ENCODE peak calls at places on chromosomes 6 and 20, in ten cellular contexts. Y is breast epithelium; G is right cardiac atrium; R is CD8-positive, alpha-beta memory T cell; T is kidney epithelial cell; Q is tibial artery; X is SK-N-SH; C is GM23248; D is body of pancreas; U is NB4. V is an unnamed sample.

GRCh38 chr6:110949679-110950285 is 8.7 kb upstream of the GTF3C6 start:
- DNase-seq in Y (no peak), G (no peak), R (peak), T (no peak), Q (no peak), X (peak), C (peak), D (no peak), U (peak), V (no peak)

GRCh38 chr20:44072381-44072780 is 114.6 kb downstream of the JPH2 start:
- DNase-seq in Y (no peak), G (no peak), R (no peak), T (no peak), Q (no peak), X (no peak), C (no peak), D (no peak), U (no peak), V (no peak)

GRCh38 chr6:142680308-142680707 is 264.7 kb downstream of the HIVEP2 start:
- DNase-seq in Y (peak), G (peak), R (peak), T (no peak), Q (peak), X (no peak), C (peak), D (no peak), U (no peak), V (no peak)

GRCh38 chr6:91276315-91276714 is 689.4 kb upstream of the MAP3K7 start:
- DNase-seq in Y (no peak), G (no peak), R (no peak), T (no peak), Q (no peak), X (peak), C (no peak), D (no peak), U (peak), V (no peak)

GRCh38 chr6:140040391-140040790 is 665.9 kb upstream of the CITED2 start:
- DNase-seq in Y (no peak), G (no peak), R (no peak), T (no peak), Q (no peak), X (no peak), C (peak), D (no peak), U (no peak), V (no peak)

GRCh38 chr6:30819287-30819917 is 64.9 kb upstream of the DDR1 start:
- DNase-seq in Y (no peak), G (no peak), R (no peak), T (no peak), Q (no peak), X (no peak), C (peak), D (no peak), U (no peak), V (no peak)

GRCh38 chr6:85643530-85644373 is 1.1 kb upstream of the SYNCRIP start:
- DNase-seq in Y (peak), G (peak), R (peak), T (peak), Q (peak), X (peak), C (peak), D (peak), U (peak), V (peak)

GRCh38 chr20:57707849-57708693 is 1.7 kb downstream of the PMEPA1 start:
- DNase-seq in Y (no peak), G (no peak), R (no peak), T (no peak), Q (peak), X (no peak), C (peak), D (peak), U (no peak), V (no peak)

GRCh38 chr6:80771941-80772340 is 665.5 kb downstream of the BCKDHB start:
- DNase-seq in Y (no peak), G (no peak), R (no peak), T (peak), Q (no peak), X (no peak), C (peak), D (no peak), U (peak), V (no peak)

GRCh38 chr6:39202166-39202565 is 27.1 kb downstream of the KCNK5 start:
- DNase-seq in Y (no peak), G (no peak), R (no peak), T (no peak), Q (no peak), X (no peak), C (no peak), D (no peak), U (no peak), V (no peak)

GRCh38 chr6:84766796-84767590 is 2.6 kb upstream of the TBX18 start:
- DNase-seq in Y (no peak), G (peak), R (no peak), T (no peak), Q (peak), X (no peak), C (no peak), D (no peak), U (no peak), V (no peak)

GRCh38 chr6:127186889-127187288 is 68.4 kb downstream of the RSPO3 start:
- DNase-seq in Y (no peak), G (peak), R (peak), T (no peak), Q (no peak), X (peak), C (peak), D (peak), U (peak), V (peak)

GRCh38 chr6:44470106-44470446 is 82.6 kb downstream of the CDC5L start:
- DNase-seq in Y (no peak), G (no peak), R (no peak), T (no peak), Q (no peak), X (no peak), C (no peak), D (peak), U (no peak), V (no peak)

GRCh38 chr6:131519670-131520436 is 53.2 kb upstream of the ARG1 start:
- DNase-seq in Y (no peak), G (no peak), R (peak), T (peak), Q (no peak), X (peak), C (peak), D (peak), U (peak), V (no peak)

GRCh38 chr20:4112490-4113420 is 97.4 kb upstream of the RNF24 start:
- DNase-seq in Y (peak), G (peak), R (no peak), T (no peak), Q (no peak), X (peak), C (peak), D (peak), U (no peak), V (peak)

GRCh38 chr6:28657756-28658465 is 132.2 kb downstream of the GPX5 start:
- DNase-seq in Y (no peak), G (peak), R (peak), T (no peak), Q (no peak), X (peak), C (peak), D (peak), U (peak), V (no peak)

GRCh38 chr20:13220857-13221297 is at the start of gene ISM1:
- DNase-seq in Y (peak), G (peak), R (peak), T (no peak), Q (peak), X (peak), C (peak), D (peak), U (no peak), V (no peak)

GRCh38 chr20:60052322-60052721 is 94.1 kb downstream of the CDH26 start:
- DNase-seq in Y (no peak), G (no peak), R (no peak), T (no peak), Q (no peak), X (no peak), C (no peak), D (no peak), U (peak), V (no peak)

GRCh38 chr6:149830731-149831379 is 33.3 kb downstream of the LRP11 start:
- DNase-seq in Y (no peak), G (no peak), R (no peak), T (no peak), Q (no peak), X (no peak), C (peak), D (no peak), U (no peak), V (no peak)

GRCh38 chr6:169495601-169496000 is 206.2 kb downstream of the WDR27 start:
- DNase-seq in Y (no peak), G (no peak), R (no peak), T (no peak), Q (no peak), X (no peak), C (peak), D (no peak), U (no peak), V (no peak)

GRCh38 chr6:108800510-108800909 is 47.7 kb upstream of the ARMC2 start:
- DNase-seq in Y (no peak), G (peak), R (no peak), T (no peak), Q (no peak), X (no peak), C (peak), D (no peak), U (no peak), V (no peak)

GRCh38 chr20:49508435-49509199 is 26.1 kb upstream of the KCNB1 start:
- DNase-seq in Y (no peak), G (no peak), R (peak), T (peak), Q (no peak), X (peak), C (peak), D (peak), U (peak), V (no peak)

GRCh38 chr6:10742251-10742650 is 5.4 kb upstream of the TMEM14B start:
- DNase-seq in Y (no peak), G (no peak), R (no peak), T (no peak), Q (no peak), X (no peak), C (no peak), D (no peak), U (no peak), V (no peak)

GRCh38 chr6:112014483-112014882 is 39.4 kb upstream of the CCN6 start:
- DNase-seq in Y (no peak), G (no peak), R (no peak), T (no peak), Q (no peak), X (no peak), C (peak), D (no peak), U (no peak), V (no peak)

GRCh38 chr20:23127506-23128279 is 41.6 kb upstream of the CD93 start:
- DNase-seq in Y (no peak), G (peak), R (no peak), T (no peak), Q (peak), X (no peak), C (no peak), D (no peak), U (no peak), V (no peak)

GRCh38 chr6:161273752-161274487 is at the start of gene AGPAT4:
- DNase-seq in Y (peak), G (peak), R (peak), T (peak), Q (peak), X (peak), C (peak), D (peak), U (peak), V (peak)

GRCh38 chr20:62581308-62581707 is 61.0 kb upstream of the SLCO4A1 start:
- DNase-seq in Y (no peak), G (no peak), R (no peak), T (no peak), Q (no peak), X (no peak), C (no peak), D (no peak), U (no peak), V (no peak)

GRCh38 chr20:62580733-62581132 is 61.6 kb upstream of the SLCO4A1 start:
- DNase-seq in Y (no peak), G (no peak), R (no peak), T (no peak), Q (no peak), X (no peak), C (no peak), D (no peak), U (no peak), V (no peak)

GRCh38 chr20:62580052-62580451 is 62.3 kb upstream of the SLCO4A1 start:
- DNase-seq in Y (no peak), G (no peak), R (no peak), T (no peak), Q (no peak), X (no peak), C (no peak), D (no peak), U (no peak), V (no peak)

GRCh38 chr20:62583424-62583920 is 58.8 kb upstream of the SLCO4A1 start:
- DNase-seq in Y (no peak), G (no peak), R (no peak), T (no peak), Q (no peak), X (no peak), C (peak), D (no peak), U (no peak), V (no peak)

DNA sequence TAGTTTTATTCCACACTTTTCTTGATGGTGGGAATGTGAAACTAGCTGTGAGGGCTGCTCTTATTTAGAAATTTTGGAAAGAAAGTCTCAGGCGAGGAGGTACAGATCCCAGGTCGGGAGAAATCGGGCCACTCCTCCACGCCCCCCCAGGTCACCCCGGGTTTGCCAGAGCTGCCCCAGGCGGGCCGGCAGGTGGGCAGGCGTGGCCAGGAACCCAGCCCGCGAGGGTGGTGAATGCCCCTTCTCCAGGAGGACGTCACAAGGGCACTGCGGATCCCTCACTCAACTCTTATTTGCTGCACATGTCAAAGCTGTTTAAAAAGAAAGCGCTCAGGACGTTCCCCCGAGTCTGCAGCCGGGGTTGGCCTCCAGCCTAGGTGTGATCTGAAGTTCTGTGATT is 60.5 kb upstream of the SLCO4A1 start:
- DNase-seq in Y (no peak), G (no peak), R (no peak), T (no peak), Q (no peak), X (no peak), C (no peak), D (no peak), U (no peak), V (no peak)
- H3K4me3 ChIP-seq in Y (no peak), G (no peak), R (no peak), T (no peak), Q (no peak), X (no peak), C (no peak), D (no peak), U (no peak), V (no peak)

GRCh38 chr20:46031701-46032254 is 2.8 kb downstream of the SLC12A5 start:
- DNase-seq in Y (no peak), G (no peak), R (no peak), T (no peak), Q (no peak), X (peak), C (peak), D (peak), U (peak), V (no peak)

GRCh38 chr20:46030290-46031013 is 1.4 kb downstream of the SLC12A5 start:
- DNase-seq in Y (no peak), G (no peak), R (no peak), T (no peak), Q (no peak), X (peak), C (no peak), D (no peak), U (no peak), V (no peak)

GRCh38 chr20:46028772-46029371 is at the start of gene SLC12A5:
- DNase-seq in Y (no peak), G (no peak), R (no peak), T (no peak), Q (no peak), X (no peak), C (no peak), D (no peak), U (no peak), V (no peak)

GRCh38 chr20:46034039-46034438 is 5.0 kb downstream of the SLC12A5 start:
- DNase-seq in Y (no peak), G (no peak), R (no peak), T (no peak), Q (no peak), X (no peak), C (no peak), D (no peak), U (no peak), V (no peak)

DNA sequence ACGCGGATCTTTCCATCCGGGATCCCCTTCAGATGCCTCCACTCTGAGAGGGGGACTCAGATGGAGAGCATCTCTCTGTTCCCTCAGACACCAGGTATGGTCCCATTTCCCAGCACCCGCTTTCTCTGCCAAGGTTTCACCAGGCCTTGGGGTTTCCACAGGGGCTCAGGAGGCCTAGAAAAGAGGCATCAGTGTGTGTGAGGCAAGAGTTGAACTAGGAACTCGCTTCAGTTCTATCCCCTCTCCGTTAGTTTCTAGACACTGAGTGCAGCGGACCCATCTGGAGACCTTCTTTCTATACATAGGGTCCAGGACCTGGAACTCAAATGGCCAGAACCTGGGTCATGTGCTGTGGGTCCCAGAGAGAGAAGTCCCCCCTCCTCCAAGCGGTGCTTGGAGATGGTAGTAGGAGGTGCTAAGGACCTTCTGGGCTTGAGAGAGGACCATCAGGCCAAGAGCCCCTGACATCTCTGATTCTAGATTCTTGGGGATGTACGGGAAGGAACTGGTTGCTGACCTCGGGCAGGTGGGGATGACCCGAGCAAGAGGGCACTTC is 2.1 kb downstream of the SLC12A5 start:
- DNase-seq in Y (no peak), G (no peak), R (no peak), T (no peak), Q (no peak), X (peak), C (no peak), D (no peak), U (no peak), V (no peak)
- H3K4me3 ChIP-seq in Y (no peak), G (no peak), R (no peak), T (no peak), Q (no peak), X (peak), C (no peak), D (no peak), U (no peak), V (no peak)

DNA sequence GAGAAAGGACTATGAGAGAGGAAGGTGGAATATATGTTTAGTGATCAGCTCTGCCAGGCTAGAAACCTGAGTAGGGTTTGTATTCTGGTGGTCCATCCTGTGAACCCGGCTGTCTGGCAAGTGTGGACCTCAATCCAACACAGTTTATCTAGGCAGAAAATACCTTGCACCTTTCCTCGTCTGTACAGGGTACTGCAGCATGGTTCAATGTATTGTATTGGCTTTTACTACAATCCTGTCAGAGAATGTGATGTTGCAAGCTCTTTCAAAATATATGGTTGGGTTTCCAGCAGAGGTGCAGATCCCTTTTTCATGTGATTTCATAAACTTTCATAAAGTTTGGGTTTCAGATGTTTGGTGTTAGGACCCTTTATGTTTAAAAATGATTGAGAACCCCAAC is 106.7 kb downstream of the RTN4IP1 start:
- DNase-seq in Y (no peak), G (no peak), R (no peak), T (no peak), Q (no peak), X (no peak), C (no peak), D (no peak), U (peak), V (no peak)
- H3K4me3 ChIP-seq in Y (no peak), G (no peak), R (peak), T (no peak), Q (no peak), X (no peak), C (no peak), D (no peak), U (peak), V (peak)

GRCh38 chr6:33585403-33586107 is 5.5 kb upstream of the BAK1 start:
- DNase-seq in Y (peak), G (peak), R (peak), T (no peak), Q (peak), X (peak), C (peak), D (peak), U (peak), V (peak)
- H3K4me3 ChIP-seq in Y (no peak), G (no peak), R (peak), T (no peak), Q (no peak), X (peak), C (peak), D (no peak), U (no peak), V (no peak)

GRCh38 chr6:133854633-133855598 is 34.0 kb upstream of the TCF21 start:
- DNase-seq in Y (no peak), G (peak), R (no peak), T (no peak), Q (no peak), X (peak), C (peak), D (no peak), U (no peak), V (peak)

GRCh38 chr6:133855994-133856393 is 32.9 kb upstream of the TCF21 start:
- DNase-seq in Y (no peak), G (no peak), R (no peak), T (no peak), Q (no peak), X (no peak), C (no peak), D (no peak), U (no peak), V (no peak)

GRCh38 chr6:133856911-133857310 is 32.0 kb upstream of the TCF21 start:
- DNase-seq in Y (no peak), G (no peak), R (no peak), T (no peak), Q (no peak), X (no peak), C (no peak), D (no peak), U (no peak), V (no peak)

GRCh38 chr6:133854167-133854632 is 34.7 kb upstream of the TCF21 start:
- DNase-seq in Y (no peak), G (no peak), R (no peak), T (no peak), Q (no peak), X (no peak), C (no peak), D (no peak), U (no peak), V (no peak)

GRCh38 chr6:133855599-133855972 is 33.3 kb upstream of the TCF21 start:
- DNase-seq in Y (no peak), G (no peak), R (no peak), T (no peak), Q (no peak), X (no peak), C (no peak), D (no peak), U (no peak), V (no peak)
- H3K4me3 ChIP-seq in Y (no peak), G (no peak), R (no peak), T (no peak), Q (no peak), X (no peak), C (no peak), D (no peak), U (no peak), V (no peak)

DNA sequence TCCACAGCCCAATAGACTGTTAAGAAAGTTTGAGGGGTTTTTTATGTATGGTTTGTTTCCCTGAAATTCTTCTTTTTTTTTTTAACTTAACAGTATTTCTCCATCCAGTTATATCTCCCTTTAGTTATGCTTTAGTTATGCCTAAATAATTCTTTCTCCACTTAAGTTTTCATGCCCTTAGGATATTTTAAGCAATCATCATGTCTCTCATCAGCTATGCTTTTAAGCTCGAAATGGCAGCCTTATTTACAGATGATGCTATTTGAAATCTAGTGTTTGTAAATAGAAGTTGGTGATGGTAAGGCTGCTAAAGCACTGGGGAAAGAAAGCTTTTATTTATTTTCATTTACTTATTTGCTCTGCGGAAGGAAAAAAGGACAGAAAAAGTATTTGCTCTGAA is 439.3 kb downstream of the TFAP2B start:
- DNase-seq in Y (no peak), G (no peak), R (no peak), T (no peak), Q (no peak), X (no peak), C (no peak), D (no peak), U (no peak), V (no peak)
- H3K4me3 ChIP-seq in Y (no peak), G (no peak), R (no peak), T (no peak), Q (no peak), X (no peak), C (no peak), D (no peak), U (no peak), V (no peak)

GRCh38 chr6:168355716-168356522 is 36.3 kb upstream of the DACT2 start:
- DNase-seq in Y (peak), G (peak), R (no peak), T (no peak), Q (no peak), X (peak), C (peak), D (peak), U (peak), V (peak)
- H3K4me3 ChIP-seq in Y (no peak), G (no peak), R (no peak), T (no peak), Q (no peak), X (no peak), C (no peak), D (no peak), U (no peak), V (no peak)

V was measured in Peyer's patch.